ENCODE peak calls at places on chromosome 22, in six cellular contexts. Z, I, W, H, T and R are unnamed samples.
A peak's percentile ranks its signal among the peaks of the same experiment; 100 is the strongest.

GRCh38 chr22:42272431-42273004 is 2.1 kb upstream of the TCF20 start:
- DNase-seq in Z (no peak), I (no peak), W (no peak), H (no peak), T (no peak), R (no peak)

GRCh38 chr22:25548866-25549464 is 15.5 kb upstream of the GRK3 start:
- DNase-seq in Z (no peak), I (no peak), W (no peak), H (no peak), T (no peak), R (no peak)

GRCh38 chr22:50604623-50605348 is 4.2 kb downstream of the MAPK8IP2 start:
- DNase-seq in Z (no peak), I (no peak), W (no peak), H (no peak), T (no peak), R (no peak)

GRCh38 chr22:49305215-49305965 is 522.3 kb downstream of the BRD1 start:
- DNase-seq in Z (peak; percentile 6), I (peak; percentile 0), W (peak; percentile 73), H (peak; percentile 49), T (no peak), R (no peak)

GRCh38 chr22:37218771-37219411 is 6.6 kb upstream of the SSTR3 start:
- DNase-seq in Z (no peak), I (no peak), W (no peak), H (no peak), T (no peak), R (no peak)

GRCh38 chr22:47653921-47654320 is 891.5 kb downstream of the TBC1D22A start:
- DNase-seq in Z (no peak), I (no peak), W (no peak), H (no peak), T (no peak), R (no peak)

GRCh38 chr22:38523479-38523878 is 17.4 kb upstream of the DDX17 start:
- DNase-seq in Z (no peak), I (no peak), W (no peak), H (no peak), T (no peak), R (no peak)

GRCh38 chr22:37777122-37777687 is 30.5 kb upstream of the GCAT start:
- DNase-seq in Z (peak; percentile 59), I (peak; percentile 93), W (peak; percentile 75), H (no peak), T (peak; percentile 92), R (peak; percentile 87)

GRCh38 chr22:16776088-16776487 is 49.1 kb downstream of the XKR3 start:
- DNase-seq in Z (no peak), I (peak; percentile 1), W (no peak), H (no peak), T (no peak), R (no peak)

GRCh38 chr22:43291381-43291780 is 51.8 kb downstream of the SCUBE1 start:
- DNase-seq in Z (no peak), I (no peak), W (no peak), H (no peak), T (no peak), R (no peak)

GRCh38 chr22:50684986-50685385 is 12.4 kb downstream of the SHANK3 start:
- DNase-seq in Z (no peak), I (peak; percentile 33), W (no peak), H (no peak), T (no peak), R (no peak)

GRCh38 chr22:43239102-43239875 is 52.4 kb upstream of the TTLL12 start:
- DNase-seq in Z (no peak), I (peak; percentile 17), W (no peak), H (no peak), T (no peak), R (no peak)

GRCh38 chr22:42367980-42368378 is 64.2 kb downstream of the NFAM1 start:
- DNase-seq in Z (no peak), I (no peak), W (no peak), H (no peak), T (no peak), R (no peak)

GRCh38 chr22:37664249-37665101 is 6.0 kb downstream of the PDXP start:
- DNase-seq in Z (peak; percentile 70), I (no peak), W (no peak), H (no peak), T (no peak), R (no peak)

GRCh38 chr22:44187652-44188230 is 7.0 kb downstream of the PARVG start:
- DNase-seq in Z (no peak), I (no peak), W (peak; percentile 49), H (no peak), T (no peak), R (no peak)

GRCh38 chr22:49473286-49473685 is 354.4 kb downstream of the BRD1 start:
- DNase-seq in Z (no peak), I (no peak), W (no peak), H (no peak), T (no peak), R (no peak)

GRCh38 chr22:19169947-19170318 is 8.6 kb downstream of the SLC25A1 start:
- DNase-seq in Z (no peak), I (no peak), W (no peak), H (no peak), T (no peak), R (no peak)

GRCh38 chr22:38981659-38982007 is 514 bp upstream of the APOBEC3B start:
- DNase-seq in Z (no peak), I (no peak), W (no peak), H (no peak), T (no peak), R (no peak)

GRCh38 chr22:29006346-29006745 is 55.3 kb downstream of the C22orf31 start:
- DNase-seq in Z (no peak), I (no peak), W (no peak), H (no peak), T (no peak), R (no peak)

GRCh38 chr22:42338502-42338901 is 68.0 kb upstream of the TCF20 start:
- DNase-seq in Z (no peak), I (no peak), W (no peak), H (no peak), T (no peak), R (no peak)

GRCh38 chr22:45033136-45033535 is 23.3 kb upstream of the PHF21B start:
- DNase-seq in Z (no peak), I (no peak), W (no peak), H (no peak), T (no peak), R (no peak)

GRCh38 chr22:23520875-23521441 is 59.1 kb downstream of the IGLL1 start:
- DNase-seq in Z (peak; percentile 64), I (peak; percentile 38), W (no peak), H (peak; percentile 20), T (peak; percentile 39), R (peak; percentile 55)

GRCh38 chr22:33921576-33922181 is 1.4 kb upstream of the LARGE1 start:
- DNase-seq in Z (peak; percentile 60), I (peak; percentile 47), W (peak; percentile 78), H (peak; percentile 17), T (peak; percentile 51), R (peak; percentile 12)

GRCh38 chr22:24089951-24090350 is 78.8 kb downstream of the CABIN1 start:
- DNase-seq in Z (no peak), I (no peak), W (peak; percentile 46), H (no peak), T (no peak), R (no peak)

GRCh38 chr22:44206696-44207095 is 26.0 kb downstream of the PARVG start:
- DNase-seq in Z (no peak), I (no peak), W (no peak), H (no peak), T (no peak), R (no peak)

GRCh38 chr22:25366408-25366807 is 147.0 kb downstream of the CRYBB2 start:
- DNase-seq in Z (no peak), I (no peak), W (no peak), H (no peak), T (peak; percentile 23), R (no peak)

GRCh38 chr22:21659864-21660525 is 5.8 kb upstream of the PPIL2 start:
- DNase-seq in Z (no peak), I (no peak), W (no peak), H (no peak), T (no peak), R (no peak)
- TF ChIP-seq CTCF in Z (no peak), I (no peak), W (no peak), H (no peak), T (no peak), R (no peak)

GRCh38 chr22:26679003-26679629 is 21.7 kb downstream of the MIAT start:
- DNase-seq in Z (peak; percentile 87), I (peak; percentile 72), W (peak; percentile 82), H (peak; percentile 82), T (peak; percentile 87), R (peak; percentile 71)
- TF ChIP-seq CTCF in Z (peak; percentile 98), I (peak; percentile 97), W (peak; percentile 94), H (peak; percentile 79), T (peak; percentile 93), R (peak; percentile 95)

GRCh38 chr22:46390105-46390651 is 54.7 kb downstream of the TRMU start:
- DNase-seq in Z (no peak), I (no peak), W (no peak), H (no peak), T (no peak), R (no peak)

GRCh38 chr22:46392137-46392844 is 56.8 kb downstream of the TRMU start:
- DNase-seq in Z (no peak), I (no peak), W (no peak), H (no peak), T (no peak), R (no peak)

GRCh38 chr22:46389081-46389480 is 53.6 kb downstream of the TRMU start:
- DNase-seq in Z (no peak), I (no peak), W (no peak), H (no peak), T (no peak), R (no peak)

GRCh38 chr22:46391486-46392136 is 56.1 kb downstream of the TRMU start:
- DNase-seq in Z (no peak), I (no peak), W (no peak), H (no peak), T (no peak), R (no peak)

GRCh38 chr22:46390652-46391301 is 55.3 kb downstream of the TRMU start:
- DNase-seq in Z (peak; percentile 71), I (peak; percentile 62), W (peak; percentile 75), H (no peak), T (peak; percentile 82), R (no peak)
- TF ChIP-seq CTCF in Z (peak; percentile 57), I (peak; percentile 56), W (peak; percentile 19), H (no peak), T (peak; percentile 57), R (no peak)

DNA sequence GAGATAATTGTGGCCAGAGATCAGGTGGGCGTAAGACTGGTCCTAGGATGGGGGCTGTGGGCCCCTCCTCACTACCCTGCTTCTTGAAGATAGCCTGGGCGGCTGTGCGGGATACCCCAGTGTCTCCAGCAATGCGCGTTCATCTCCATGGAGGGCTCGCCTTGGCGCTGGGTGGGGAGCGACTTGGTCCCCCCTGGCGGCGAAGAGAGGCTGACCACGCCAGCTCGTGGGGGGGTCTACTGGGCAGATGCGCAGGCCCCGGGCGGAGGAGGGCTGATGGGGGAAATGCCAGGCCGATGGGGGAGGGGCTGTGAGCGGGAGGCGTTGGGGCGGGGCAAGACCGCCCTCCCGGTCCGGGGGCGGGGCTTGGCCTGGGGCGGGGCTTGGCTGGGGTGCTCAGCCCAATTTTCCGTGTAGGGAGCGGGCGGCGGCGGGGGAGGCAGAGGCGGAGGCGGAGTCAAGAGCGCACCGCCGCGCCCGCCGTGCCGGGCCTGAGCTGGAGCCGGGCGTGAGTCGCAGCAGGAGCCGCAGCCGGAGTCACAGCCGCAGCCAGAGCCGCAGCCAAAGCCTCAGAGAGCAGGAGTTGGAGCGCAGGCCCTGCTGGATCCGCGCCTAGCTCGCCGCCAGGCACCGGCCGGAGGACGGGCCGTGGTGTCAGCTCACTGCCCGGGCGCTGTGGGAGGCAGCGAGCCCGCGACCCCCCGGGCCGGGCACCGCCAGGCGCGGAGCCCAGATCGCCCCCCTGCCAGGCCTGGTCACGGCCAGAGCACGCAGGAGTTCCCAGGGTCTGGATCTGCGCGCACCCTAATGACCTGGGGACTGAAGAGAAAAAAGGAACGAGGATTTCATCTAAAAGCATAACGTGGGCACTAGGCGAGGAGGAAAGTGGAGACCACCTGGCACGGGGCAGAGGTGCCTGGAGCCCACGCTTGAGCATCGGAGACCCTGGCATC is at the start of gene SLC35E4:
- DNase-seq in Z (peak; percentile 95), I (peak; percentile 86), W (peak; percentile 97), H (peak; percentile 86), T (peak; percentile 97), R (peak; percentile 82)
- TF ChIP-seq CTCF in Z (peak; percentile 36), I (peak; percentile 31), W (peak; percentile 24), H (no peak), T (peak; percentile 20), R (peak; percentile 59)